ENCODE peak calls at places on chromosomes 2 and 18, in six cellular contexts. J, T, W, K, A and X are unnamed samples.

GRCh38 chr18:46341989-46342525 is 237.9 kb downstream of the HAUS1 start:
- DNase-seq in J (no peak), T (no peak), W (no peak), K (no peak), A (no peak), X (no peak)

GRCh38 chr2:98444436-98445166 is at the start of gene INPP4A:
- DNase-seq in J (peak; percentile 87), T (no peak), W (peak; percentile 62), K (peak; percentile 30), A (peak; percentile 52), X (peak; percentile 68)

GRCh38 chr18:10374615-10375295 is 79.7 kb upstream of the APCDD1 start:
- DNase-seq in J (peak; percentile 9), T (peak; percentile 36), W (peak; percentile 75), K (no peak), A (peak; percentile 63), X (peak; percentile 5)

GRCh38 chr2:200483729-200484198 is 26.1 kb downstream of the KCTD18 start:
- DNase-seq in J (peak; percentile 88), T (peak; percentile 38), W (peak; percentile 86), K (peak; percentile 37), A (no peak), X (peak; percentile 63)

GRCh38 chr2:134252092-134252775 is 1.6 kb upstream of the MGAT5 start:
- DNase-seq in J (no peak), T (no peak), W (no peak), K (peak; percentile 71), A (peak; percentile 37), X (no peak)

GRCh38 chr18:4074647-4075046 is 380.5 kb downstream of the DLGAP1 start:
- DNase-seq in J (no peak), T (peak; percentile 64), W (peak; percentile 69), K (peak; percentile 2), A (no peak), X (no peak)

GRCh38 chr2:79670198-79670597 is 157.3 kb downstream of the CTNNA2 start:
- DNase-seq in J (peak; percentile 79), T (no peak), W (no peak), K (no peak), A (no peak), X (no peak)

GRCh38 chr2:129793326-129793955 is 186.0 kb upstream of the RAB6C start:
- DNase-seq in J (no peak), T (no peak), W (no peak), K (no peak), A (no peak), X (no peak)

GRCh38 chr2:112881217-112882000 is 29.6 kb upstream of the IL37 start:
- DNase-seq in J (no peak), T (peak; percentile 88), W (peak; percentile 90), K (peak; percentile 81), A (peak; percentile 84), X (peak; percentile 83)

GRCh38 chr2:217339753-217340152 is 479.9 kb upstream of the TNP1 start:
- DNase-seq in J (no peak), T (no peak), W (no peak), K (no peak), A (no peak), X (no peak)

GRCh38 chr2:127067620-127068350 is 39.2 kb downstream of the BIN1 start:
- DNase-seq in J (peak; percentile 92), T (peak; percentile 21), W (peak; percentile 69), K (peak; percentile 74), A (peak; percentile 47), X (peak; percentile 76)

GRCh38 chr2:207042155-207042554 is 102.8 kb downstream of the CPO start:
- DNase-seq in J (no peak), T (no peak), W (no peak), K (peak; percentile 13), A (no peak), X (no peak)
- TF ChIP-seq CTCF in J (no peak), T (no peak), W (no peak), K (no peak), A (no peak), X (no peak)

GRCh38 chr2:23385748-23386421 is 906 bp downstream of the KLHL29 start:
- DNase-seq in J (peak; percentile 59), T (no peak), W (no peak), K (no peak), A (peak; percentile 34), X (no peak)
- TF ChIP-seq CTCF in J (no peak), T (no peak), W (no peak), K (no peak), A (no peak), X (no peak)

GRCh38 chr2:170365003-170365402 is 187.1 kb downstream of the MYO3B start:
- DNase-seq in J (no peak), T (no peak), W (no peak), K (no peak), A (no peak), X (no peak)

GRCh38 chr2:170360546-170361358 is 182.8 kb downstream of the MYO3B start:
- DNase-seq in J (no peak), T (no peak), W (no peak), K (no peak), A (no peak), X (no peak)

GRCh38 chr2:170362313-170362795 is 184.4 kb downstream of the MYO3B start:
- DNase-seq in J (no peak), T (no peak), W (no peak), K (no peak), A (no peak), X (no peak)

GRCh38 chr2:170361359-170361936 is 183.5 kb downstream of the MYO3B start:
- DNase-seq in J (peak; percentile 82), T (no peak), W (peak; percentile 68), K (peak; percentile 59), A (peak; percentile 56), X (peak; percentile 77)

GRCh38 chr2:170362895-170363582 is 185.1 kb downstream of the MYO3B start:
- DNase-seq in J (no peak), T (no peak), W (no peak), K (peak; percentile 29), A (peak; percentile 44), X (peak; percentile 34)
- TF ChIP-seq CTCF in J (no peak), T (peak; percentile 9), W (no peak), K (no peak), A (peak; percentile 15), X (no peak)

GRCh38 chr2:13121096-13121495 is 404.4 kb downstream of the TRIB2 start:
- DNase-seq in J (no peak), T (no peak), W (no peak), K (no peak), A (no peak), X (no peak)
- TF ChIP-seq CTCF in J (no peak), T (no peak), W (no peak), K (no peak), A (no peak), X (no peak)

GRCh38 chr2:186256540-186256939 is 229.5 kb upstream of the ZC3H15 start:
- DNase-seq in J (peak; percentile 66), T (peak; percentile 13), W (peak; percentile 51), K (peak; percentile 61), A (peak; percentile 36), X (peak; percentile 60)
- TF ChIP-seq CTCF in J (peak; percentile 64), T (peak; percentile 72), W (peak; percentile 56), K (peak; percentile 64), A (peak; percentile 64), X (peak; percentile 54)

DNA sequence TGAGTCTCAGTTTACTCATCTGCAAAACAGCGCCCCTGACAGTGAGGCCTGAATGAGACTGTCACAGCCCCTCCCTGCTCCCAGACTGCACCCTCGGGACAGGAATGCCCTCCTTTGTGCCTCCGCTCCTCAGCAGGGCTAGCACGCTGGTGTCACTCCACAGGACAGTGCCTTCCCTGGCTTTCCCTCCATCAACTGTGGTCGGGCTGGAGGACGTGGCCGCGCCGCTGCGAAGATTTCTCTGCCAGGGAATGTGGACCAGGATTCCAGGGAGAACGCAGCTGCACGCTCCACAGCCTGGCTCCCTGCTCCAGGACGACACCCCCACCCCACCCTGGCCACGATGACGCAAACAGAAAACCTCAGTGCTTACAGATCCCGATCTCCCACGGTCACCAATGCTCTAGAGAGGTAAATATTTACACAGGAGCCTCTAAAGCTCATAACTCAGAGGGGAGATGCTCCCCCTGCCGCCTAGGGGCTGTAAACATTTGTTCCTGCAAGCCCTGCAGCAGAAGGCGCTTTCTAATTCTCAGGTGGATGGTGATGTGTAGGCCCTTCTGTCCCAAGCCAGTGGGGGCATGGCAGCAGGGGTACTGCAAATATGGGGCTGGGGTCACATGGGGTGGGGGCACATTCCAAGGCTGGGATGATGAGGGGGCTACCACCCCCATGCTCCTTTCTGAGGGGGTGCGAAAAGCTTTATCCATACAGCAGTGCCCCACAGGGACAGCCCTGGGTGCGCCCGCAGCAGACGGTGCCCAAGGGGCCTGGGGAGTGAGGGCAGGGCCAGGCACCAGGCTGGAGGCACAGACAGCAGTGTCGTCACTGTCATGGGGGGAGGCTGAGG is 12.4 kb downstream of the HS6ST1 start:
- DNase-seq in J (peak; percentile 46), T (peak; percentile 83), W (peak; percentile 92), K (peak; percentile 98), A (peak; percentile 99), X (peak; percentile 89)
- TF ChIP-seq CTCF in J (peak; percentile 41), T (peak; percentile 77), W (peak; percentile 54), K (peak; percentile 58), A (peak; percentile 60), X (peak; percentile 13)

GRCh38 chr18:55322176-55322735 is 265.7 kb downstream of the TCF4 start:
- DNase-seq in J (peak; percentile 85), T (peak; percentile 69), W (peak; percentile 82), K (peak; percentile 98), A (peak; percentile 96), X (peak; percentile 75)
- TF ChIP-seq CTCF in J (peak; percentile 26), T (no peak), W (no peak), K (peak; percentile 24), A (peak; percentile 29), X (no peak)